ENCODE peak calls at places on chromosomes 1 and 21, in four cellular contexts. Q is neuronal stem cell, I is fibroblast of lung, O is HepG2. M is an unnamed sample.

GRCh38 chr1:203172184-203173115 is 3.2 kb downstream of the MYBPH start:
- DNase-seq in Q (peak; percentile 51), I (peak; percentile 28), O (peak; percentile 37), M (peak; percentile 77)

GRCh38 chr1:64515427-64515826 is 45.5 kb downstream of the CACHD1 start:
- DNase-seq in Q (no peak), I (peak; percentile 89), O (no peak), M (no peak)

GRCh38 chr1:217534566-217534965 is 96.3 kb downstream of the GPATCH2 start:
- DNase-seq in Q (no peak), I (peak; percentile 24), O (no peak), M (no peak)

GRCh38 chr1:54277451-54278355 is 77.7 kb downstream of the MRPL37 start:
- DNase-seq in Q (no peak), I (peak; percentile 51), O (peak; percentile 13), M (no peak)

GRCh38 chr1:24364975-24365678 is 46.0 kb downstream of the GRHL3 start:
- DNase-seq in Q (no peak), I (peak; percentile 93), O (no peak), M (peak; percentile 76)

GRCh38 chr1:183580281-183580682 is 10.0 kb downstream of the NCF2 start:
- DNase-seq in Q (no peak), I (no peak), O (no peak), M (no peak)

GRCh38 chr21:45856940-45857339 is 124.6 kb upstream of the COL6A1 start:
- DNase-seq in Q (no peak), I (no peak), O (no peak), M (no peak)

GRCh38 chr1:25875856-25876692 is 566 bp upstream of the PAQR7 start:
- DNase-seq in Q (no peak), I (no peak), O (no peak), M (no peak)

GRCh38 chr1:112702420-112703261 is 4.3 kb downstream of the RHOC start:
- DNase-seq in Q (no peak), I (no peak), O (no peak), M (no peak)

GRCh38 chr1:208154679-208155078 is 89.5 kb downstream of the PLXNA2 start:
- DNase-seq in Q (no peak), I (no peak), O (no peak), M (no peak)

GRCh38 chr1:219090618-219091017 is 83.1 kb upstream of the LYPLAL1 start:
- DNase-seq in Q (no peak), I (no peak), O (no peak), M (no peak)

GRCh38 chr1:70221241-70222077 is at the start of gene SRSF11:
- DNase-seq in Q (peak; percentile 91), I (peak; percentile 94), O (peak; percentile 85), M (peak; percentile 94)

GRCh38 chr1:40627987-40628902 is 37.2 kb downstream of the RIMS3 start:
- DNase-seq in Q (no peak), I (no peak), O (no peak), M (no peak)
- H3K9ac ChIP-seq in Q (no peak overlapping the region), I (no peak overlapping the region), O (no peak overlapping the region), M (no peak overlapping the region)

GRCh38 chr1:115814685-115815398 is 26.1 kb downstream of the NHLH2 start:
- DNase-seq in Q (no peak), I (no peak), O (no peak), M (no peak)
- H3K9ac ChIP-seq in Q (no peak overlapping the region), I (no peak overlapping the region), O (no peak overlapping the region), M (no peak overlapping the region)

DNA sequence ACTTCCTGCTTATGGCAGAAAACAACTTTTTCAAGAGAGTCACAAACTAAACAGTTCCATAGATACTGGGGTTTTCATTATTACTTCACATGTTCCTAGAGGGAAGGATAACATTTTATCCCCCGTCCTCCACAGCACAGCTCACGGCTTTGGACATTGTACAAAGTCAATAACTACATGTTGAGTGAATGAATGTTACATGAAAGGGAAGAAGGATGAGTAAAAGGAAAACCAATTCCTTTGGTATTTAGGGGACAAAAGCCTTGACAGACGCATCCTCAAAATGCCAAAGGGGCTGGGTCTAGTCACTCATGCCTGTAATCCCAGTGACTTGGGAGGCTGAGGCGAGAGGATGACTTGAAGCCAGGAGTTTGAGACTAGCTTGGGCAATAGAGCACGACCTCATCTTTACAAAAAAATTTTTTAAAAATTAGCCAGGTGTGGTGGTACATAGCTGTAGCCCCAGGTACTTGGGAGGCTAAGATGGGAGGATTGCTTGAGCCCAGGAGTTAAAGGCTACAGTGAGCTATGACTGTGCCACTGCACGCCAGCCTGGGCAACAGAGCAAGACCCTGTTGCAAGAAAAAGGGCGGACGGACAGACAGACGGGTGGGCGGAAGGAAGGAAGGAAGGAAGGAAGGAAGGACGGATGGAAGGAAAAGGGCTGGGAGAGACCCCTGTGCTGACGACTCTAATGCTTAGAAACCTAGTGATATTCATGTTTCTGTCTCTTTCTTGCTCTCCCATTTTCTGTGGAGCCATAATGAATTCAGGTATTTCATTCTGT is 14.6 kb downstream of the PI4KB start:
- DNase-seq in Q (no peak), I (no peak), O (no peak), M (no peak)
- H3K9ac ChIP-seq in Q (no peak overlapping the region), I (no peak overlapping the region), O (no peak overlapping the region), M (peak overlapping the region; percentile 47)

DNA sequence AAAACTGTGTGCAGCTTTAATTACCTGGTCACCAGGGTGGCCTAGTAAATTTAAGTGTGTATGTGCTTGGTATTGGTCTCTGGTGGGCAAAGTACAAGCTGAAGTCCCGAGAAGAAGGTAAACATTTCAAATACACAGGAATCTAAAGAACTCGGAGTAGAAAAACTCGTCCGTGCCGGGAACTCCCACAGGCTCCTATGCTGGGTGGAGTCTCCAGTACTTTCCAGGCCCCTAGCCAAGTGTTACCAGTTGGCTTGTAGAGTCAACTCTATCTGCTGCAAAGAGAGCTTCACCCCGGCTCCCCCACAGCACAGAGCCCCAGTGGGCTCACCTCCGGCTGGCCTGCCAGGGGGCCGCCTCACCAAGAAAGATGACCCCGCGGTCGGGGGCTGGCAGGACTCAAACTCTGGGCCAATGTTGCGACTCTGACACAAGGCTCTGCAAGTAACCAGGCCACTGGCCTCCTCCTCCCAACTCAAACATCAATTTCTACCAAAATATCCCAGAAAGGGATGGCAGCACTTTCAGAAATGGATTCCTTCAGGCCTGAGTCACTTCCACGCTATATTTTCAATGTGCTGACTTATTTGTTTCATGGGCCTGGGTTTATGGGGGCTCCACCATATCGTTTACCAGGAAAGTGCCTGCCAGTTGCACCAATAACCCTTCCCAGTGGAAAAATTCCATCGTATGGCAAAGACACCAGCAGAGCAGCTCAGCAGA is 73.9 kb downstream of the SLC66A1 start:
- DNase-seq in Q (no peak), I (peak; percentile 70), O (peak; percentile 78), M (no peak)
- H3K9ac ChIP-seq in Q (no peak overlapping the region), I (no peak overlapping the region), O (peak overlapping the region; percentile 41), M (no peak overlapping the region)

GRCh38 chr1:47849611-47850261 is 147.4 kb downstream of the TRABD2B start:
- DNase-seq in Q (no peak), I (no peak), O (no peak), M (peak; percentile 47)
- H3K9ac ChIP-seq in Q (no peak overlapping the region), I (no peak overlapping the region), O (no peak overlapping the region), M (no peak overlapping the region)

GRCh38 chr1:15966956-15967344 is 9.0 kb downstream of the ZBTB17 start:
- DNase-seq in Q (no peak), I (no peak), O (no peak), M (no peak)

GRCh38 chr1:15968172-15968571 is 7.7 kb downstream of the ZBTB17 start:
- DNase-seq in Q (no peak), I (no peak), O (no peak), M (no peak)

GRCh38 chr1:15963968-15964648 is 11.8 kb downstream of the ZBTB17 start:
- DNase-seq in Q (no peak), I (no peak), O (no peak), M (no peak)

GRCh38 chr1:15965228-15965767 is 10.6 kb downstream of the ZBTB17 start:
- DNase-seq in Q (no peak), I (peak; percentile 46), O (no peak), M (no peak)

DNA sequence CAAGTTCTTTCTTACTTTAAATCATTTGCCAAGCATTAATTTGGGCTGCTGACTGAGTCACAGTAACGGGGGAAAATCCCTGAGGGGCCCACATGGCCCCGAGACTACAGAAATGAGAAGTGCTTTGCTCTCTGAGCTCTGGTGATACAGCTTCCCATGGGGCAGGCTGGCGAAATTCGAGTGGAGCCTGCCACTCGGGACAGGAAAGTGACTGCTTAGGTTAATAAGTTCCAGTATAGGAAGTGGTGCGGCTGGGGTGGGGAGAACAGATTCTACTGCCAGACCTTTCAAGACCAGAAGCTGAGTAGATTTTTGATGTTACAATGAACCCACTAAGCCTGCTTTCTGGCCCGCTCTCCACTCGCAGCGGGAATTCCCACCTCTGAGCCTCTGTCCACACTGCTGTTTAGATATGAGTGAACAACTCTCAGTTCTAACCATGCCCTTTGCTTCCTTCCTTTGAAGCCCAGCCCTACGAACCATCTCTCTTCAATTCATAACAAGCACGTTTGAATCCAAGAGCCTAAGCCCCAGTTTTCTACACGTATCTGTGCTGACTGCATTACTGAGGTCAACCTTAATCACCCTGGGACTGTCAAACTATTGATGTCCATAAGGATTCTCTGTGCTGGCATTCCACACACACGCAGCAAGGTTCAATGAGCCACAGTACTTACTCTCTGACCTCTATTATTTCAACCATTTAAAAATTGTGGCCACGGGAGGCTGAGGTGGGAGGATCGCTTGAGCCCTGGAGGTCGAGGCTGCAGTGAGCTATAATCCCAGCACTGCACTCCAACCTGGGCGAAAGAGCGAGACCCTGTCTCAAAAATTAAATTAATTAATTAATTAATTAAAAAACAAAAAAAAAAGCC is 9.6 kb downstream of the ZBTB17 start:
- DNase-seq in Q (no peak), I (no peak), O (peak; percentile 20), M (no peak)
- H3K9ac ChIP-seq in Q (no peak overlapping the region), I (no peak overlapping the region), O (no peak overlapping the region), M (peak overlapping the region; percentile 21)

GRCh38 chr1:40076895-40077312 is 20.1 kb downstream of the PPT1 start:
- DNase-seq in Q (no peak), I (peak; percentile 91), O (no peak), M (no peak)
- H3K9ac ChIP-seq in Q (no peak overlapping the region), I (no peak overlapping the region), O (no peak overlapping the region), M (no peak overlapping the region)